ENCODE peak calls at places on chromosomes 1 and 21, in eight cellular contexts. N is DND-41, D is fibroblast of mammary gland, F is left ventricle myocardium inferior, W is right lobe of liver, U is GM23338, J is adrenal gland, M is fibroblast of lung. V is an unnamed sample.

GRCh38 chr1:95655321-95656020 is 421.5 kb downstream of the RWDD3 start:
- DNase-seq in U (peak; percentile 3), D (no peak), N (no peak), J (no peak), M (no peak), W (no peak), F (no peak), V (no peak)

GRCh38 chr1:89637496-89637895 is 4.6 kb downstream of the LRRC8C start:
- DNase-seq in F (no peak), N (no peak), U (no peak), D (no peak), J (no peak), W (no peak), M (no peak), V (no peak)

GRCh38 chr1:232108598-232108997 is 482.0 kb downstream of the DISC1 start:
- DNase-seq in W (no peak), M (no peak), U (no peak), D (no peak), N (no peak), J (no peak), F (no peak), V (no peak)

GRCh38 chr1:172561252-172561651 is 28.3 kb downstream of the SUCO start:
- DNase-seq in J (no peak), N (no peak), M (peak; percentile 80), F (no peak), D (no peak), U (no peak), W (no peak), V (no peak)

GRCh38 chr1:19333587-19334354 is 21.6 kb downstream of the SLC66A1 start:
- DNase-seq in J (no peak), W (no peak), N (no peak), M (peak; percentile 20), D (no peak), U (no peak), F (no peak), V (no peak)

GRCh38 chr1:80066060-80066459 is 1059.5 kb upstream of the ADGRL4 start:
- DNase-seq in N (no peak), W (no peak), M (peak; percentile 55), D (no peak), U (no peak), F (no peak), J (no peak), V (no peak)

GRCh38 chr21:29005696-29006095 is 13.0 kb upstream of the LTN1 start:
- DNase-seq in F (no peak), U (no peak), D (peak; percentile 30), M (no peak), J (no peak), W (no peak), N (no peak), V (no peak)

GRCh38 chr21:22898061-22898460 is 1899.9 kb downstream of the NCAM2 start:
- DNase-seq in D (no peak), F (no peak), J (no peak), N (no peak), W (no peak), M (no peak), U (no peak), V (no peak)

GRCh38 chr21:25169370-25169769 is 437.9 kb downstream of the MRPL39 start:
- DNase-seq in D (no peak), N (no peak), F (no peak), W (no peak), U (no peak), J (no peak), M (no peak), V (no peak)

GRCh38 chr1:86849756-86850155 is 64.2 kb downstream of the SELENOF start:
- DNase-seq in W (no peak), U (no peak), D (no peak), F (no peak), M (no peak), N (no peak), J (no peak), V (no peak)

GRCh38 chr1:50333595-50333974 is 89.7 kb downstream of the DMRTA2 start:
- DNase-seq in D (peak; percentile 13), J (peak; percentile 39), W (peak; percentile 53), F (peak; percentile 52), U (peak; percentile 78), M (peak; percentile 2), N (no peak), V (peak; percentile 71)

GRCh38 chr1:218403300-218403699 is 58.2 kb downstream of the TGFB2 start:
- DNase-seq in M (peak; percentile 48), U (no peak), F (no peak), J (no peak), W (no peak), D (no peak), N (no peak), V (no peak)

GRCh38 chr1:119582801-119583200 is 65.3 kb downstream of the ZNF697 start:
- DNase-seq in F (peak; percentile 29), M (peak; percentile 48), J (peak; percentile 53), U (peak; percentile 92), D (peak; percentile 66), W (peak; percentile 68), N (peak; percentile 48), V (peak; percentile 45)

GRCh38 chr1:228108055-228108690 is 926 bp downstream of the MRPL55 start:
- DNase-seq in J (no peak), F (no peak), W (peak; percentile 41), D (no peak), M (no peak), N (no peak), U (no peak), V (no peak)

GRCh38 chr1:228109962-228110488 is 926 bp upstream of the MRPL55 start:
- DNase-seq in J (peak; percentile 29), W (peak; percentile 28), N (no peak), D (no peak), U (peak; percentile 60), F (no peak), M (peak; percentile 37), V (no peak)

GRCh38 chr1:228110536-228110935 is 1.4 kb upstream of the MRPL55 start:
- DNase-seq in U (no peak), W (no peak), N (no peak), D (no peak), J (no peak), M (no peak), F (no peak), V (no peak)

GRCh38 chr1:228108742-228109072 is 392 bp downstream of the MRPL55 start:
- DNase-seq in D (no peak), F (no peak), M (no peak), J (no peak), N (peak; percentile 38), U (no peak), W (no peak), V (no peak)

GRCh38 chr1:228109073-228109961 is at the start of gene MRPL55:
- DNase-seq in U (peak; percentile 97), D (peak; percentile 93), M (peak; percentile 94), W (peak; percentile 99), F (peak; percentile 97), N (peak; percentile 97), J (peak; percentile 98), V (peak; percentile 97)
- TF ChIP-seq CTCF in U (peak; percentile 5), D (no peak), M (no peak), W (peak; percentile 22), F (peak; percentile 28), N (no peak), J (no peak), V (no peak)

GRCh38 chr1:39110325-39110851 is 84.2 kb downstream of the NDUFS5 start:
- DNase-seq in F (no peak), N (no peak), M (peak; percentile 93), D (peak; percentile 96), U (no peak), J (no peak), W (no peak), V (no peak)

GRCh38 chr1:39106949-39107740 is 81.0 kb downstream of the NDUFS5 start:
- DNase-seq in U (peak; percentile 64), N (no peak), F (no peak), W (no peak), M (no peak), D (no peak), J (no peak), V (no peak)

GRCh38 chr1:39105841-39106765 is 80.0 kb downstream of the NDUFS5 start:
- DNase-seq in N (peak; percentile 45), F (peak; percentile 48), D (peak; percentile 51), J (peak; percentile 76), W (peak; percentile 80), U (peak; percentile 62), M (peak; percentile 53), V (peak; percentile 71)

GRCh38 chr1:39109653-39110052 is 83.5 kb downstream of the NDUFS5 start:
- DNase-seq in M (no peak), J (no peak), F (no peak), W (no peak), U (no peak), N (no peak), D (no peak), V (peak; percentile 43)

GRCh38 chr1:39107891-39108290 is 81.7 kb downstream of the NDUFS5 start:
- DNase-seq in F (no peak), J (no peak), D (no peak), W (no peak), U (no peak), N (no peak), M (no peak), V (no peak)
- H3K4me3 ChIP-seq in F (peak overlapping the region; percentile 80), J (no peak overlapping the region), D (no peak overlapping the region), W (no peak overlapping the region), U (peak overlapping the region; percentile 80), N (no peak overlapping the region), M (peak overlapping the region; percentile 88), V (peak overlapping the region; percentile 92)

DNA sequence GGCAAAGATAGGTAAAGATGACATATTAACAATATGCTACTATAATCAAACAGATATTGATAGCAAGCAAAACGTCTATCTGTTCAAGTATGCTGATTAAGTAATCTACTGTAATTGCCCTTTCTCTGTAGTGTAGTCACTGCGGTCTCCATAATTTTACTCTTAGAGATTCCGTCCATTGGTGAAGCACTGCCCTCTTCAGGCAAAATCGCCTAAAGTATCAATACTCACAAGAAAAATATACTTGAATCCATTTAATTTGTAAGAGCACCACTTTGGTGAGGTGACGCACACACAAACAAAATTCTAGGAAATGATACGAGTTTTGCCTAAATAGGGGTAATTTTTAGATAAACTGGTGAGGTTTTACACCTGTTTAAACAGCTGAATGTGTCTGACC is 434.6 kb upstream of the CHRM3 start:
- DNase-seq in J (peak; percentile 16), F (no peak), N (no peak), D (peak; percentile 62), W (no peak), U (peak; percentile 61), M (peak; percentile 61), V (no peak)
- TF ChIP-seq CTCF in J (peak; percentile 16), F (no peak), N (no peak), D (peak; percentile 52), W (peak; percentile 53), U (peak; percentile 72), M (no peak), V (no peak)

GRCh38 chr1:45498279-45498678 is 1.6 kb downstream of the CCDC163 start:
- DNase-seq in U (no peak), N (no peak), J (no peak), W (no peak), D (no peak), M (no peak), F (no peak), V (no peak)

GRCh38 chr1:45503462-45504360 is 3.6 kb downstream of the MMACHC start:
- DNase-seq in J (no peak), F (no peak), U (no peak), M (no peak), D (no peak), W (peak; percentile 78), N (no peak), V (peak; percentile 48)

GRCh38 chr1:45499415-45499769 is 481 bp downstream of the CCDC163 start:
- DNase-seq in W (no peak), J (no peak), N (peak; percentile 36), D (no peak), M (peak; percentile 7), U (no peak), F (no peak), V (no peak)

GRCh38 chr1:45507195-45507594 is 7.1 kb downstream of the MMACHC start:
- DNase-seq in J (no peak), N (no peak), F (no peak), M (no peak), D (no peak), W (peak; percentile 58), U (no peak), V (no peak)

GRCh38 chr1:45501502-45501859 is 1.4 kb downstream of the MMACHC start:
- DNase-seq in D (no peak), N (no peak), F (no peak), M (no peak), U (no peak), J (no peak), W (no peak), V (no peak)
- H3K4me3 ChIP-seq in D (no peak overlapping the region), N (no peak overlapping the region), F (peak overlapping the region; percentile 77), M (no peak overlapping the region), U (peak overlapping the region; percentile 61), J (no peak overlapping the region), W (peak overlapping the region; percentile 76), V (no peak overlapping the region)

V was measured in GM12865.